ENCODE peak calls at places on chromosomes 7 and 10, in six cellular contexts. Q is T-cell; J is astrocyte of the cerebellum; H is NCI-H187; O is activated CD4-positive, alpha-beta T cell treated with anti-CD3 and anti-CD28 coated beads, Interleukin-2, amount 50 U/mL, for 48 hours; E is B cell. V is an unnamed sample.

GRCh38 chr7:47332213-47332612 is 249.7 kb downstream of the TNS3 start:
- DNase-seq in Q (no peak), H (no peak), E (no peak), J (no peak), O (no peak), V (no peak)

GRCh38 chr10:90977162-90977854 is 56.4 kb upstream of the ANKRD1 start:
- DNase-seq in J (no peak), Q (no peak), H (no peak), E (no peak), O (no peak), V (no peak)

GRCh38 chr10:97991875-97992274 is 38.5 kb downstream of the CRTAC1 start:
- DNase-seq in J (peak), O (no peak), Q (no peak), E (no peak), H (no peak), V (no peak)

GRCh38 chr7:91263359-91264082 is 712 bp upstream of the FZD1 start:
- DNase-seq in E (peak), H (no peak), O (no peak), Q (no peak), J (no peak), V (peak)

GRCh38 chr7:157432541-157432956 is 95.7 kb downstream of the DNAJB6 start:
- DNase-seq in O (peak), H (peak), J (no peak), Q (no peak), E (no peak), V (peak)

GRCh38 chr10:125882596-125882995 is 1.5 kb upstream of the DHX32 start:
- DNase-seq in E (no peak), Q (no peak), H (no peak), J (no peak), O (no peak), V (no peak)

GRCh38 chr10:34705563-34705962 is 109.5 kb downstream of the PARD3 start:
- DNase-seq in Q (no peak), J (no peak), H (no peak), E (no peak), O (no peak), V (no peak)

GRCh38 chr7:151410405-151411390 is 860 bp upstream of the WDR86 start:
- DNase-seq in E (no peak), J (no peak), Q (peak), O (no peak), H (no peak), V (no peak)

GRCh38 chr7:67843001-67843400 is 846.4 kb downstream of the TYW1 start:
- DNase-seq in E (no peak), Q (no peak), J (no peak), O (no peak), H (no peak), V (no peak)

GRCh38 chr7:37218956-37219355 is 229.7 kb downstream of the ELMO1 start:
- DNase-seq in E (no peak), Q (no peak), H (no peak), O (no peak), J (no peak), V (no peak)

V was measured in NCI-H774.